ENCODE peak calls at places on chromosomes 1 and 21, in ten cellular contexts. F is psoas muscle; H is HT-29; M is DMS 273 treated with DMSO at 0.1 percent for 48 hours; A is smooth muscle cell of the brain vasculature; P is 8988T; Z is NCI-H524; I is activated CD4-positive, alpha-beta T cell treated with anti-CD3 and anti-CD28 coated beads, Interleukin-2, amount 50 U/mL, for 1 hour; S is brain microvascular endothelial cell; O is foreskin keratinocyte. X is an unnamed sample.

GRCh38 chr1:96971849-96972602 is 250.4 kb downstream of the PTBP2 start:
- DNase-seq in F (no peak), H (no peak), M (no peak), A (no peak), P (no peak), Z (no peak), I (no peak), S (no peak), O (no peak), X (no peak)

GRCh38 chr1:79657916-79658662 is 651.6 kb upstream of the ADGRL4 start:
- DNase-seq in F (no peak), H (no peak), M (no peak), A (no peak), P (no peak), Z (no peak), I (no peak), S (no peak), O (no peak), X (no peak)

GRCh38 chr1:113519561-113519960 is 129.2 kb downstream of the MAGI3 start:
- DNase-seq in F (no peak), H (no peak), M (no peak), A (no peak), P (no peak), Z (no peak), I (no peak), S (peak; percentile 34), O (no peak), X (no peak)

GRCh38 chr1:179082308-179083030 is 599 bp downstream of the TOR3A start:
- DNase-seq in F (peak; percentile 42), H (peak; percentile 50), M (no peak), A (no peak), P (no peak), Z (no peak), I (peak; percentile 25), S (no peak), O (no peak), X (peak; percentile 44)

GRCh38 chr1:20729155-20729931 is 3.2 kb downstream of the SH2D5 start:
- DNase-seq in F (no peak), H (no peak), M (no peak), A (no peak), P (no peak), Z (no peak), I (no peak), S (no peak), O (no peak), X (no peak)

GRCh38 chr1:64073705-64074104 is 129.7 kb upstream of the UBE2U start:
- DNase-seq in F (no peak), H (no peak), M (no peak), A (no peak), P (no peak), Z (peak; percentile 54), I (no peak), S (no peak), O (no peak), X (peak; percentile 14)

GRCh38 chr1:21434394-21434793 is 5.5 kb upstream of the NBPF3 start:
- DNase-seq in F (no peak), H (no peak), M (no peak), A (no peak), P (no peak), Z (no peak), I (no peak), S (no peak), O (no peak), X (no peak)

GRCh38 chr1:94962745-94963265 is 35.9 kb upstream of the CNN3 start:
- DNase-seq in F (no peak), H (peak; percentile 47), M (no peak), A (no peak), P (no peak), Z (no peak), I (no peak), S (no peak), O (no peak), X (peak; percentile 26)

GRCh38 chr21:33267250-33267649 is 1.1 kb downstream of the IL10RB start:
- DNase-seq in F (no peak), H (no peak), M (no peak), A (no peak), P (no peak), Z (no peak), I (no peak), S (no peak), O (no peak), X (no peak)

GRCh38 chr1:172533511-172534116 is 664 bp downstream of the SUCO start:
- DNase-seq in F (no peak), H (peak; percentile 62), M (no peak), A (no peak), P (no peak), Z (peak; percentile 42), I (peak; percentile 36), S (no peak), O (peak; percentile 20), X (peak; percentile 39)

GRCh38 chr1:33152685-33153432 is 29.0 kb downstream of the TRIM62 start:
- DNase-seq in F (peak; percentile 76), H (no peak), M (peak; percentile 99), A (no peak), P (no peak), Z (peak; percentile 98), I (no peak), S (peak; percentile 40), O (no peak), X (peak; percentile 31)

GRCh38 chr1:197614916-197615692 is 160.2 kb downstream of the DENND1B start:
- DNase-seq in F (no peak), H (peak; percentile 62), M (peak; percentile 36), A (peak; percentile 24), P (no peak), Z (no peak), I (peak; percentile 3), S (peak; percentile 46), O (peak; percentile 11), X (peak; percentile 41)

GRCh38 chr1:32339363-32339978 is 3.4 kb upstream of the MARCKSL1 start:
- DNase-seq in F (no peak), H (no peak), M (no peak), A (no peak), P (no peak), Z (no peak), I (no peak), S (peak; percentile 78), O (peak; percentile 48), X (no peak)

GRCh38 chr1:176831150-176831549 is 333.4 kb downstream of the ASTN1 start:
- DNase-seq in F (no peak), H (no peak), M (no peak), A (no peak), P (no peak), Z (no peak), I (no peak), S (no peak), O (no peak), X (no peak)

GRCh38 chr1:247357781-247358211 is 26.1 kb upstream of the ZNF496 start:
- DNase-seq in F (no peak), H (no peak), M (no peak), A (no peak), P (no peak), Z (no peak), I (no peak), S (peak; percentile 80), O (no peak), X (no peak)

GRCh38 chr1:42380617-42381423 is at the start of gene RIMKLA:
- DNase-seq in F (peak; percentile 57), H (peak; percentile 38), M (peak; percentile 12), A (no peak), P (peak; percentile 74), Z (peak; percentile 48), I (peak; percentile 17), S (no peak), O (no peak), X (peak; percentile 62)

GRCh38 chr21:42636535-42636914 is 16.9 kb upstream of the PDE9A start:
- DNase-seq in F (no peak), H (no peak), M (no peak), A (no peak), P (no peak), Z (no peak), I (no peak), S (peak; percentile 3), O (peak; percentile 69), X (no peak)

GRCh38 chr1:42807056-42807668 is 9.8 kb upstream of the ERMAP start:
- DNase-seq in F (no peak), H (no peak), M (peak; percentile 35), A (no peak), P (no peak), Z (peak; percentile 93), I (no peak), S (no peak), O (no peak), X (no peak)

GRCh38 chr1:42639116-42639515 is 19.1 kb upstream of the PPIH start:
- DNase-seq in F (no peak), H (no peak), M (no peak), A (no peak), P (no peak), Z (no peak), I (no peak), S (peak; percentile 33), O (no peak), X (no peak)

GRCh38 chr1:54548389-54549044 is 489 bp downstream of the ACOT11 start:
- DNase-seq in F (no peak), H (no peak), M (no peak), A (no peak), P (no peak), Z (no peak), I (no peak), S (no peak), O (no peak), X (no peak)

GRCh38 chr21:34345892-34346291 is 17.9 kb upstream of the KCNE2 start:
- DNase-seq in F (no peak), H (no peak), M (no peak), A (peak; percentile 63), P (no peak), Z (no peak), I (no peak), S (no peak), O (no peak), X (no peak)

GRCh38 chr1:26015358-26015757 is 6.2 kb upstream of the EXTL1 start:
- DNase-seq in F (no peak), H (no peak), M (no peak), A (no peak), P (no peak), Z (no peak), I (no peak), S (no peak), O (no peak), X (peak; percentile 92)

GRCh38 chr1:55669308-55669707 is 454.1 kb upstream of the USP24 start:
- DNase-seq in F (no peak), H (no peak), M (no peak), A (no peak), P (no peak), Z (no peak), I (no peak), S (no peak), O (no peak), X (no peak)

GRCh38 chr1:235932090-235932510 is 65.4 kb upstream of the LYST start:
- DNase-seq in F (no peak), H (peak; percentile 68), M (no peak), A (no peak), P (no peak), Z (no peak), I (no peak), S (no peak), O (no peak), X (peak; percentile 30)

GRCh38 chr1:47471163-47471562 is 33.3 kb downstream of the FOXD2 start:
- DNase-seq in F (peak; percentile 70), H (no peak), M (no peak), A (no peak), P (no peak), Z (no peak), I (no peak), S (no peak), O (no peak), X (no peak)

GRCh38 chr1:34852677-34853217 is 6.8 kb downstream of the SMIM12 start:
- DNase-seq in F (peak; percentile 84), H (peak; percentile 97), M (peak; percentile 88), A (peak; percentile 86), P (peak; percentile 70), Z (peak; percentile 87), I (peak; percentile 88), S (peak; percentile 97), O (peak; percentile 73), X (peak; percentile 98)

GRCh38 chr1:150981805-150982712 is at the start of gene ANXA9:
- DNase-seq in F (no peak), H (peak; percentile 83), M (no peak), A (no peak), P (no peak), Z (no peak), I (no peak), S (no peak), O (no peak), X (no peak)

GRCh38 chr1:104648269-104648691 is 898.6 kb downstream of the AMY1C start:
- DNase-seq in F (no peak), H (peak; percentile 36), M (no peak), A (no peak), P (no peak), Z (peak; percentile 15), I (no peak), S (peak; percentile 5), O (no peak), X (peak; percentile 19)

X was measured in cerebellar cortex.